ENCODE peak calls at places on chromosomes 11 and 22, in eight cellular contexts. W is BE2C; Z is CD4-positive, alpha-beta T cell; P is AG04450; C is PC-3; O is neural progenitor cell; B is uterus; D is right atrium auricular region. J is an unnamed sample.

GRCh38 chr11:90332415-90332814 is 109.6 kb upstream of the CHORDC1 start:
- DNase-seq in Z (no peak), D (no peak), P (no peak), B (no peak), C (peak; percentile 51), O (no peak), W (no peak), J (no peak)

GRCh38 chr11:110777765-110778164 is 65.5 kb upstream of the ARHGAP20 start:
- DNase-seq in C (peak; percentile 66), D (no peak), B (no peak), W (no peak), O (no peak), Z (no peak), P (no peak), J (peak; percentile 38)

GRCh38 chr11:95505927-95506426 is 275.0 kb upstream of the SESN3 start:
- DNase-seq in W (no peak), O (no peak), C (no peak), D (no peak), P (no peak), Z (no peak), B (no peak), J (no peak)

GRCh38 chr22:20952544-20953341 is 14.3 kb upstream of the AIFM3 start:
- DNase-seq in B (no peak), O (no peak), W (no peak), P (no peak), D (no peak), Z (no peak), C (no peak), J (peak; percentile 89)

GRCh38 chr22:28129319-28129962 is 210.4 kb upstream of the PITPNB start:
- DNase-seq in Z (no peak), C (peak; percentile 46), B (no peak), O (no peak), W (no peak), D (no peak), P (no peak), J (no peak)

GRCh38 chr11:35682230-35683195 is 19.9 kb downstream of the TRIM44 start:
- DNase-seq in Z (no peak), O (peak; percentile 41), C (no peak), B (no peak), D (no peak), W (no peak), P (no peak), J (peak; percentile 52)

GRCh38 chr11:32435152-32435480 is 223 bp downstream of the WT1 start:
- DNase-seq in P (no peak), B (no peak), W (peak; percentile 37), C (peak; percentile 37), O (no peak), D (no peak), Z (no peak), J (no peak)

GRCh38 chr11:112886707-112887370 is 74.4 kb upstream of the NCAM1 start:
- DNase-seq in B (no peak), O (no peak), W (peak; percentile 18), C (no peak), D (no peak), Z (no peak), P (no peak), J (no peak)

GRCh38 chr11:90646706-90647105 is 423.9 kb upstream of the CHORDC1 start:
- DNase-seq in B (no peak), O (no peak), D (no peak), Z (no peak), W (no peak), C (peak; percentile 42), P (no peak), J (no peak)

GRCh38 chr11:28476053-28476452 is 367.9 kb downstream of the METTL15 start:
- DNase-seq in D (no peak), Z (no peak), C (no peak), B (no peak), W (no peak), O (no peak), P (no peak), J (no peak)

GRCh38 chr22:35275580-35275979 is 18.3 kb downstream of the HMGXB4 start:
- DNase-seq in Z (no peak), W (no peak), P (no peak), C (peak; percentile 58), D (no peak), O (no peak), B (no peak), J (no peak)

GRCh38 chr11:61134801-61135257 is 26.4 kb downstream of the VPS37C start:
- DNase-seq in B (no peak), O (no peak), P (no peak), C (no peak), W (no peak), D (no peak), Z (no peak), J (no peak)

GRCh38 chr22:34592341-34592740 is 473.6 kb upstream of the ISX start:
- DNase-seq in O (no peak), P (no peak), D (no peak), Z (no peak), C (no peak), B (no peak), W (no peak), J (no peak)

GRCh38 chr11:77381749-77382693 is 80.5 kb upstream of the GDPD4 start:
- DNase-seq in B (no peak), W (no peak), P (peak; percentile 49), Z (no peak), O (no peak), C (peak; percentile 12), D (no peak), J (no peak)

GRCh38 chr11:97738751-97739150 is 1282.0 kb upstream of the CNTN5 start:
- DNase-seq in D (no peak), B (no peak), C (no peak), P (no peak), O (no peak), Z (no peak), W (no peak), J (no peak)

GRCh38 chr11:45771942-45772522 is 32.9 kb upstream of the SLC35C1 start:
- DNase-seq in W (peak; percentile 82), C (peak; percentile 78), O (peak; percentile 93), P (peak; percentile 23), Z (peak; percentile 74), B (peak; percentile 78), D (peak; percentile 85), J (peak; percentile 83)

GRCh38 chr11:65639623-65640482 is 2.0 kb downstream of the SIPA1 start:
- DNase-seq in D (no peak), Z (peak; percentile 63), O (no peak), B (no peak), C (no peak), P (no peak), W (no peak), J (no peak)

GRCh38 chr22:17412232-17412631 is 43.0 kb downstream of the CECR2 start:
- DNase-seq in Z (no peak), O (peak; percentile 45), D (no peak), B (no peak), C (no peak), W (no peak), P (no peak), J (no peak)

GRCh38 chr11:111512296-111513239 is at the start of gene BTG4:
- DNase-seq in W (peak; percentile 23), Z (no peak), B (no peak), P (no peak), O (peak; percentile 75), D (no peak), C (no peak), J (no peak)

DNA sequence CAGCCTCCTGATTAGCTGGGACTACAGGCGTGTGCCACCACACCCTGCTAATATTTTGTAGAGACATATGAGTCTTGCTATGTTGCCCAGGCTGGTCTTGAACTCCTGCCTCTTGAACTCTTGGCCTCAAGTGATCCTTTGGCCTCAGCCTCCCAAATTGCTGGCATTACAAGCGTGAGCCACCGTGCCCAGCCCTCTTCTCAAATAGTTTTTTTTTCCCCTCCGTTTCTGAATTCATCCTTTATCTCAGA is 11.8 kb downstream of the TBX1 start:
- DNase-seq in P (no peak), C (no peak), D (no peak), Z (no peak), B (no peak), O (no peak), W (no peak), J (no peak)
- H3K27me3 ChIP-seq in P (peaks cover 80% of the 10 kb centered on the region), C (no peaks in the 10 kb centered on the region), D (peaks cover 13% of the 10 kb centered on the region), Z (peaks cover 57% of the 10 kb centered on the region), B (peaks cover 22% of the 10 kb centered on the region), O (peaks cover 79% of the 10 kb centered on the region), W (peaks cover 56% of the 10 kb centered on the region), J (peaks cover 34% of the 10 kb centered on the region)

GRCh38 chr11:17762309-17762974 is 27.9 kb downstream of the KCNC1 start:
- DNase-seq in O (no peak), W (no peak), P (no peak), Z (no peak), B (no peak), D (no peak), C (peak; percentile 32), J (no peak)
- TF ChIP-seq CTCF in O (no peak), W (no peak), P (no peak), Z (no peak), B (no peak), D (no peak), C (no peak), J (no peak)

DNA sequence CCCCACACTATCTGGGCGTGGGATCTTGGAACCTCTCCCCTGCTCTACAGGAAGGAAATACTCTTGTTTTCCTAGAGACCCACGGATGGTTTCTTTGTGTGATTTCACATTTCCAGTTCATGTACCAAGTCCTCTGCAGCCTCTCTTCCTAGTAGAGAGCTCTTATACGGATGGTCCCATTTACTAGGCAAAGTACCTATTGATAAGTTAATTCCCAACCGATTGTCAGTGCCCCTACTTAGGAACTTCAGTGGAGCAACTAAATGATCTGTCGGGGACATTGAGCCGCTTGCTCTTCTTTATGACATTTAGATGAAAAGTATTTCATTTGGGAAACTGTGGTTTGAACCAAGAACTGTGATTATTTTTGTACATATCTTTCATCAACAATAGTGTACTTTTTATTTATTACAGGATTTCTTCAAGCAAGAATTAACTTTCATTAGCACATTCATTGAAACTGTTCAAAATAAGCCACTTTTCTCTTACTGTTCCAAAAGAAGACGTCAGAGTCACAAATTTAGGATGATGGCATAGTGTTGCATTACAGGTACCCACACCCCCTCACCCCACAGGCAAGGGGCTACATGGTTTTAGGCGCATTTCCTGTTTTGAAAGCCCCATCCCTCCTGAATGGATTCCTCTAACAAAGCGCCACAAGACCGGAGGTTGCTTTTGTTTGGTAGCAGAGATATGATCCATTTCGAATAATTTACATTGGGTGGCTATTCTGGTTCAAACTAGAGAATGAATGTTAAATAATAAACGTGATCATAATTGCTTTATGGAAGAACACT is 34.2 kb downstream of the ELMOD1 start:
- DNase-seq in P (no peak), W (no peak), O (no peak), Z (no peak), D (no peak), C (no peak), B (no peak), J (no peak)
- H3K27me3 ChIP-seq in P (no peaks in the 10 kb centered on the region), W (peaks cover 53% of the 10 kb centered on the region), O (no peaks in the 10 kb centered on the region), Z (peaks cover 27% of the 10 kb centered on the region), D (no peaks in the 10 kb centered on the region), C (peaks cover 91% of the 10 kb centered on the region), B (no peaks in the 10 kb centered on the region), J (no peaks in the 10 kb centered on the region)

DNA sequence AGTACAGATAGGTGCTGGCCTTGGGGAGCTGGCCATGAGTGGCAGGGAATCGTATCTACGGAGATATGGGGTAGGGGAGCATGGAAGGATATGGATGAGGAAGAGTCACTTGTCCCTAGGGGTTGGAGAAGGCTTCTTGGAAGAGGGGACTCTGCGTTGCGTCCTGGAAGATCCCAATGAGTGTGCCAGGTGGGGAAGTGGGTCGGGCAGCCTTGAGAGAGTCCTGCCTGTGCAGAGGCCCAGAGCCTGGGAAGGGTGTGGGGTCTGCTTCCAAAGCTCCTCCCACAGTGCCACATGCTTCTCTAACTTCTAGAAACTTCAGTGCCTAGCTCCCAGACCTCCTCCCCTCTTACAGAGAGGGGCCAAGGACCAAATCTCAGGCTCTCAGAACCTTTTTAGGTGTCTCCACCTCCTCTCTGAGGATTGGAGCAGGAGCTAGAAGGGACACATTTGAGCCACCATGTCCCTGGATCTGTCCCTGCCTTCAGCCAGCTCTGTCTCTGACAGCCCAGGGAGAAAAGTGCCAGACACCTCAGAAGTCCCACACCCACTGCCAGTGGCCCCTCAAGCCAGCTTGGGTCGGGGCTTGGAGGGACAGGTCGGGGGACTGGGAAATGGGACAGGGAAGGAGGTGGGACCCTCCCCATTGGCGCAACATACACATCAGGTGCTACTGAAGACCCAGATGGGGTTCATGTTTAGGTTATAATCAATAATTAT is 11.0 kb downstream of the RHBDD3 start:
- DNase-seq in C (no peak), W (no peak), P (no peak), Z (no peak), O (no peak), B (no peak), D (peak; percentile 18), J (no peak)
- TF ChIP-seq CTCF in C (no peak), W (no peak), P (no peak), Z (no peak), O (no peak), B (no peak), D (no peak), J (no peak)